ENCODE peak calls at places on chromosomes 2 and 18, in six cellular contexts. I, Q, H, B, Z and W are unnamed samples.

GRCh38 chr2:186848873-186849578 is at the start of gene ZSWIM2:
- DNase-seq in Q (peak; percentile 94), H (peak; percentile 26), I (peak; percentile 96), B (peak; percentile 76), Z (peak; percentile 8), W (no peak)

GRCh38 chr2:202267495-202267894 is 1.9 kb downstream of the NOP58 start:
- DNase-seq in I (peak; percentile 7), H (no peak), Z (no peak), B (no peak), Q (no peak), W (no peak)

GRCh38 chr18:26227051-26227672 is 917 bp downstream of the TAF4B start:
- DNase-seq in Z (no peak), I (peak; percentile 28), H (no peak), Q (peak; percentile 14), B (no peak), W (no peak)

GRCh38 chr2:146927080-146927714 is 917.6 kb upstream of the ACVR2A start:
- DNase-seq in B (peak; percentile 60), Z (no peak), H (peak; percentile 9), I (peak; percentile 46), Q (peak; percentile 90), W (no peak)

GRCh38 chr18:1014496-1014895 is 109.8 kb downstream of the ADCYAP1 start:
- DNase-seq in Z (no peak), B (no peak), H (no peak), I (no peak), Q (peak; percentile 35), W (no peak)

GRCh38 chr18:55790296-55790695 is 202.3 kb upstream of the TCF4 start:
- DNase-seq in Z (no peak), I (no peak), Q (peak; percentile 71), B (no peak), H (no peak), W (no peak)

GRCh38 chr2:19408592-19408991 is 50.2 kb upstream of the OSR1 start:
- DNase-seq in Z (no peak), B (no peak), I (no peak), Q (peak; percentile 80), H (no peak), W (no peak)

GRCh38 chr2:216780843-216781242 is 79.0 kb downstream of the TNP1 start:
- DNase-seq in Q (no peak), I (no peak), Z (no peak), B (no peak), H (no peak), W (no peak)

GRCh38 chr2:149063177-149063576 is 24.7 kb downstream of the LYPD6B start:
- DNase-seq in Q (no peak), B (no peak), Z (no peak), I (no peak), H (no peak), W (no peak)

GRCh38 chr2:50791271-50791670 is 240.7 kb downstream of the NRXN1 start:
- DNase-seq in B (no peak), H (no peak), Q (no peak), I (peak; percentile 22), Z (no peak), W (no peak)